ENCODE peak calls at places on chromosomes 6 and 20, in six cellular contexts. X is neuronal stem cell; S is right atrium auricular region; K is effector memory CD4-positive, alpha-beta T cell; E is Peyer's patch; G is HepG2. P is an unnamed sample.

GRCh38 chr6:53858913-53859312 is 64.1 kb downstream of the LRRC1 start:
- DNase-seq in X (no peak), S (no peak), K (no peak), E (no peak), G (no peak), P (no peak)

GRCh38 chr20:63135411-63135810 is 80.5 kb downstream of the YTHDF1 start:
- DNase-seq in X (no peak), S (no peak), K (no peak), E (no peak), G (no peak), P (no peak)

GRCh38 chr6:84074988-84075781 is 41.6 kb downstream of the MRAP2 start:
- DNase-seq in X (no peak), S (no peak), K (no peak), E (no peak), G (no peak), P (no peak)

GRCh38 chr6:26270121-26270861 is 94.7 kb upstream of the BTN3A2 start:
- DNase-seq in X (no peak), S (no peak), K (no peak), E (peak; percentile 29), G (no peak), P (no peak)

GRCh38 chr6:302760-303159 is 10.5 kb downstream of the DUSP22 start:
- DNase-seq in X (no peak), S (no peak), K (no peak), E (no peak), G (no peak), P (no peak)

GRCh38 chr20:12203981-12204380 is 286.3 kb downstream of the BTBD3 start:
- DNase-seq in X (no peak), S (no peak), K (no peak), E (no peak), G (no peak), P (no peak)

GRCh38 chr20:40251284-40251932 is 437.6 kb downstream of the MAFB start:
- DNase-seq in X (no peak), S (no peak), K (no peak), E (no peak), G (peak; percentile 70), P (no peak)

GRCh38 chr6:125781307-125781868 is 9.4 kb upstream of the NCOA7 start:
- DNase-seq in X (no peak), S (no peak), K (peak; percentile 43), E (no peak), G (no peak), P (no peak)

GRCh38 chr6:14144678-14145113 is 27.1 kb downstream of the CD83 start:
- DNase-seq in X (peak; percentile 62), S (peak; percentile 67), K (peak; percentile 66), E (peak; percentile 63), G (peak; percentile 72), P (peak; percentile 65)

GRCh38 chr20:50372770-50373088 is 137.5 kb upstream of the PTPN1 start:
- DNase-seq in X (no peak), S (no peak), K (no peak), E (no peak), G (peak; percentile 80), P (no peak)

GRCh38 chr6:100986921-100987320 is 105.8 kb upstream of the ASCC3 start:
- DNase-seq in X (no peak), S (no peak), K (no peak), E (no peak), G (no peak), P (no peak)

GRCh38 chr6:2531426-2532208 is 219.1 kb downstream of the MYLK4 start:
- DNase-seq in X (no peak), S (no peak), K (no peak), E (no peak), G (no peak), P (no peak)

GRCh38 chr6:125195526-125195925 is 42.0 kb downstream of the TPD52L1 start:
- DNase-seq in X (no peak), S (no peak), K (no peak), E (no peak), G (no peak), P (no peak)

GRCh38 chr20:23954008-23954745 is 34.4 kb downstream of the GGTLC1 start:
- DNase-seq in X (no peak), S (no peak), K (no peak), E (no peak), G (no peak), P (no peak)

GRCh38 chr6:163761491-163761890 is 347.0 kb downstream of the QKI start:
- DNase-seq in X (no peak), S (no peak), K (no peak), E (no peak), G (no peak), P (no peak)

GRCh38 chr6:111658445-111659154 is 52.9 kb upstream of the TRAF3IP2 start:
- DNase-seq in X (no peak), S (no peak), K (no peak), E (no peak), G (no peak), P (no peak)

GRCh38 chr6:38169826-38170526 is 350.4 kb downstream of the ZFAND3 start:
- DNase-seq in X (no peak), S (no peak), K (no peak), E (no peak), G (no peak), P (no peak)

GRCh38 chr6:44061375-44062104 is 65.7 kb downstream of the MRPL14 start:
- DNase-seq in X (no peak), S (no peak), K (no peak), E (no peak), G (no peak), P (no peak)

GRCh38 chr20:38054647-38055046 is 21.1 kb downstream of the RPRD1B start:
- DNase-seq in X (no peak), S (no peak), K (no peak), E (no peak), G (no peak), P (no peak)

GRCh38 chr6:46191961-46192360 is 21.2 kb upstream of the ENPP5 start:
- DNase-seq in X (no peak), S (no peak), K (no peak), E (no peak), G (no peak), P (no peak)

GRCh38 chr6:24908555-24908954 is 27.2 kb downstream of the RIPOR2 start:
- DNase-seq in X (no peak), S (no peak), K (no peak), E (no peak), G (no peak), P (no peak)

GRCh38 chr20:46312075-46312944 is 4.0 kb upstream of the CDH22 start:
- DNase-seq in X (peak; percentile 61), S (no peak), K (no peak), E (no peak), G (peak; percentile 24), P (no peak)

GRCh38 chr6:68559716-68560115 is 75.4 kb upstream of the ADGRB3 start:
- DNase-seq in X (peak; percentile 43), S (no peak), K (no peak), E (no peak), G (no peak), P (no peak)

GRCh38 chr6:105326216-105326615 is 76.7 kb downstream of the PREP start:
- DNase-seq in X (no peak), S (no peak), K (no peak), E (no peak), G (peak; percentile 52), P (no peak)

GRCh38 chr20:21278829-21279228 is 24.3 kb upstream of the XRN2 start:
- DNase-seq in X (no peak), S (no peak), K (no peak), E (no peak), G (no peak), P (no peak)

GRCh38 chr20:10667077-10667401 is 6.8 kb downstream of the JAG1 start:
- DNase-seq in X (no peak), S (peak; percentile 73), K (no peak), E (no peak), G (no peak), P (no peak)

GRCh38 chr6:35485402-35485877 is 11.4 kb downstream of the TEAD3 start:
- DNase-seq in X (peak; percentile 67), S (no peak), K (no peak), E (no peak), G (no peak), P (no peak)

GRCh38 chr20:39246436-39246835 is 284.3 kb downstream of the DHX35 start:
- DNase-seq in X (no peak), S (no peak), K (no peak), E (no peak), G (no peak), P (no peak)

DNA sequence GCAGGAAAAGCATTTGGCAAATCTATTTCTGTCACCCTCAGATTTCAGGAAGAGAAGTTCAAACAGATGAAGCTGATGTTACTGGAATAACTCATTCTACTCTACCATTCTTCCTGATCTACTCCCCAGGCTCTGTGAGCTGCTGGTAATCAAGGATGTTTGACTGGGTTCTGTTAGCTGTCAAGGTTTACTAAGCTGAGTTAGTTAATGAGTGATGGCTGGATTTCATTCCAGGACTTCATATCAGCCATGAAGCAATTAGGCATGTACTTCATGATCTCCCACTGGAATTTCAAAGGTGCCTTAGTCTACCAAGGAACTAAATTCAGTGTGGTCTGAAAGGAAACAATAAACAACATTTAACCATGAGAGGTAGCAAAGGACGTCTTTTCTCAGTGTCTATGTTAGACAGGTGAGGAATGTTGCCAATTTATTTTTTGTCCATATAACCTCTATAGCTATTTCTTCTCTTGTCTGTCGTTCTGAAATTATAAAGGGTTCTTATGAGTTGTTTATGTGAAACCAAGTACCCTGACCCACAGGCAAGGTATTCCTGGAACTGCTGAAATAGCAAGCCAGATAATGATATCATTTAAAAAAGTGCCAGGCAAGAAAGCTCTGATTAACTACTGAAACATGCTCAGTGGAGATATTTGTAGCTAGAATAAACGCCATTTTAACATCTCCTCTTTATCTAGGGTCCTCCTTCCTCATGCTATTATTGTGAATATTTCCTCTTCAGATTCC is 112.9 kb downstream of the BACH2 start:
- DNase-seq in X (no peak), S (no peak), K (no peak), E (no peak), G (no peak), P (no peak)
- H3K4me1 ChIP-seq in X (no peaks in the 10 kb centered on the region), S (peaks cover 43% of the 10 kb centered on the region), K (no peaks in the 10 kb centered on the region), E (no peaks in the 10 kb centered on the region), G (no peaks in the 10 kb centered on the region), P (no peaks in the 10 kb centered on the region)

GRCh38 chr20:34046330-34046729 is 52.6 kb downstream of the RALY start:
- DNase-seq in X (no peak), S (no peak), K (no peak), E (no peak), G (no peak), P (no peak)
- H3K4me3 ChIP-seq in X (no peak overlapping the region), S (no peak overlapping the region), K (no peak overlapping the region), E (no peak overlapping the region), G (no peak overlapping the region), P (no peak overlapping the region)

GRCh38 chr6:148547110-148547509 is 199.7 kb upstream of the UST start:
- DNase-seq in X (no peak), S (no peak), K (no peak), E (no peak), G (no peak), P (no peak)
- H3K36me3 ChIP-seq in X (peaks cover 73% of the 10 kb centered on the region), S (peaks cover 83% of the 10 kb centered on the region), K (no peaks in the 10 kb centered on the region), E (no peaks in the 10 kb centered on the region), G (peaks cover 48% of the 10 kb centered on the region), P (no peaks in the 10 kb centered on the region)

GRCh38 chr6:34239240-34239825 is 2.7 kb downstream of the HMGA1 start:
- DNase-seq in X (no peak), S (no peak), K (no peak), E (no peak), G (no peak), P (no peak)
- H3K4me1 ChIP-seq in X (peaks cover 10% of the 10 kb centered on the region), S (peaks cover 37% of the 10 kb centered on the region), K (peaks cover 44% of the 10 kb centered on the region), E (peaks cover 12% of the 10 kb centered on the region), G (peaks cover 57% of the 10 kb centered on the region), P (peaks cover 19% of the 10 kb centered on the region)